ENCODE peak calls at places on chromosomes 12 and 14, in seven cellular contexts. D is neuronal stem cell; C is right cardiac atrium; J is AML-193; T is dorsolateral prefrontal cortex; Z is activated CD4-positive, alpha-beta T cell treated with anti-CD3 and anti-CD28 coated beads for 48 hours; Q is nucleus accumbens. I is an unnamed sample.

GRCh38 chr12:131390408-131391100 is 320.3 kb upstream of the SFSWAP start:
- DNase-seq in D (peak), C (no peak), J (no peak), T (no peak), Z (peak), Q (peak), I (peak)

GRCh38 chr14:85702937-85703336 is 173.0 kb downstream of the FLRT2 start:
- DNase-seq in D (no peak), C (no peak), J (no peak), T (no peak), Z (no peak), Q (no peak), I (peak)

GRCh38 chr12:325886-326285 is 63.2 kb downstream of the KDM5A start:
- DNase-seq in D (no peak), C (no peak), J (no peak), T (no peak), Z (no peak), Q (no peak), I (no peak)

GRCh38 chr12:94198872-94199271 is 50.5 kb downstream of the PLXNC1 start:
- DNase-seq in D (no peak), C (no peak), J (no peak), T (no peak), Z (no peak), Q (no peak), I (no peak)

GRCh38 chr14:90276627-90277367 is 20.4 kb downstream of the PSMC1 start:
- DNase-seq in D (no peak), C (no peak), J (no peak), T (no peak), Z (peak), Q (no peak), I (no peak)

GRCh38 chr12:53145383-53145782 is 35.1 kb upstream of the ZNF740 start:
- DNase-seq in D (no peak), C (no peak), J (no peak), T (no peak), Z (no peak), Q (no peak), I (no peak)

GRCh38 chr14:65349100-65349499 is 63.4 kb upstream of the FUT8 start:
- DNase-seq in D (no peak), C (no peak), J (no peak), T (no peak), Z (no peak), Q (no peak), I (no peak)

GRCh38 chr12:91609283-91609682 is 426.7 kb upstream of the DCN start:
- DNase-seq in D (no peak), C (no peak), J (no peak), T (no peak), Z (no peak), Q (no peak), I (no peak)

GRCh38 chr14:103683139-103683538 is 32.1 kb downstream of the XRCC3 start:
- DNase-seq in D (no peak), C (no peak), J (no peak), T (no peak), Z (no peak), Q (no peak), I (no peak)

GRCh38 chr14:74179775-74180354 is 59.4 kb upstream of the VSX2 start:
- DNase-seq in D (no peak), C (no peak), J (no peak), T (no peak), Z (no peak), Q (no peak), I (no peak)

GRCh38 chr14:94644102-94644535 is 31.9 kb downstream of the SERPINA3 start:
- DNase-seq in D (no peak), C (no peak), J (no peak), T (no peak), Z (no peak), Q (no peak), I (no peak)

GRCh38 chr14:69606258-69606657 is 5.1 kb upstream of the SUSD6 start:
- DNase-seq in D (peak), C (no peak), J (peak), T (no peak), Z (no peak), Q (no peak), I (no peak)

GRCh38 chr12:52879394-52880351 is 25.2 kb downstream of the KRT8 start:
- DNase-seq in D (peak), C (peak), J (peak), T (peak), Z (peak), Q (peak), I (peak)

GRCh38 chr12:123478762-123479161 is 20.8 kb downstream of the SNRNP35 start:
- DNase-seq in D (no peak), C (peak), J (no peak), T (peak), Z (no peak), Q (peak), I (no peak)

GRCh38 chr14:104865069-104865630 is at the start of gene CEP170B:
- DNase-seq in D (no peak), C (peak), J (no peak), T (peak), Z (peak), Q (no peak), I (peak)

GRCh38 chr12:100189241-100190012 is 11.2 kb upstream of the ACTR6 start:
- DNase-seq in D (no peak), C (no peak), J (no peak), T (no peak), Z (no peak), Q (no peak), I (no peak)

GRCh38 chr12:15829949-15830348 is 40.8 kb upstream of the EPS8 start:
- DNase-seq in D (no peak), C (no peak), J (no peak), T (no peak), Z (no peak), Q (no peak), I (no peak)

GRCh38 chr12:130440411-130441080 is 102.9 kb downstream of the PIWIL1 start:
- DNase-seq in D (no peak), C (no peak), J (no peak), T (no peak), Z (no peak), Q (no peak), I (no peak)

GRCh38 chr14:90445011-90445410 is 48.2 kb downstream of the CALM1 start:
- DNase-seq in D (no peak), C (no peak), J (no peak), T (no peak), Z (no peak), Q (no peak), I (no peak)

GRCh38 chr14:65156568-65157366 is 54.5 kb upstream of the MAX start:
- DNase-seq in D (no peak), C (peak), J (no peak), T (no peak), Z (no peak), Q (no peak), I (peak)

GRCh38 chr12:29673346-29673745 is 110.4 kb downstream of the TMTC1 start:
- DNase-seq in D (no peak), C (no peak), J (no peak), T (no peak), Z (no peak), Q (no peak), I (no peak)

GRCh38 chr12:81758421-81759214 is 532 bp downstream of the PPFIA2 start:
- DNase-seq in D (peak), C (peak), J (no peak), T (peak), Z (peak), Q (peak), I (no peak)

GRCh38 chr12:103571286-103571685 is 15.8 kb upstream of the STAB2 start:
- DNase-seq in D (peak), C (peak), J (no peak), T (no peak), Z (no peak), Q (no peak), I (no peak)

GRCh38 chr12:6951551-6952120 is 480 bp downstream of the PTPN6 start:
- DNase-seq in D (no peak), C (peak), J (no peak), T (no peak), Z (no peak), Q (no peak), I (no peak)